ENCODE peak calls at places on chromosomes 7 and 10, in ten cellular contexts. One of them, this sample, is unnamed.

GRCh38 chr10:119384127-119384526 is 158.4 kb downstream of the RGS10 start:
- DNase-seq in Peyer's patch: no peak
- DNase-seq in upper lobe of left lung: no peak
- DNase-seq in H1: no peak
- DNase-seq in aorta: no peak
- DNase-seq in mammary epithelial cell: no peak
- DNase-seq in sigmoid colon: no peak
- DNase-seq in BJ: no peak
- DNase-seq in astrocyte of the cerebellum: no peak
- DNase-seq in fibroblast of mammary gland: no peak
- DNase-seq in this sample: no peak

GRCh38 chr10:6191569-6191968 is 11.2 kb upstream of the PFKFB3 start:
- DNase-seq in fibroblast of mammary gland: no peak
- DNase-seq in sigmoid colon: peak; percentile 71
- DNase-seq in Peyer's patch: no peak
- DNase-seq in H1: no peak
- DNase-seq in mammary epithelial cell: no peak
- DNase-seq in upper lobe of left lung: no peak
- DNase-seq in BJ: no peak
- DNase-seq in astrocyte of the cerebellum: no peak
- DNase-seq in aorta: no peak
- DNase-seq in this sample: no peak

GRCh38 chr7:102061981-102062390 is 224.7 kb upstream of the SH2B2 start:
- DNase-seq in sigmoid colon: peak; percentile 60
- DNase-seq in upper lobe of left lung: peak; percentile 57
- DNase-seq in aorta: peak; percentile 56
- DNase-seq in astrocyte of the cerebellum: no peak
- DNase-seq in Peyer's patch: no peak
- DNase-seq in BJ: no peak
- DNase-seq in mammary epithelial cell: no peak
- DNase-seq in fibroblast of mammary gland: no peak
- DNase-seq in H1: no peak
- DNase-seq in this sample: no peak

GRCh38 chr7:37433166-37433565 is 15.5 kb downstream of the ELMO1 start:
- DNase-seq in Peyer's patch: no peak
- DNase-seq in H1: no peak
- DNase-seq in upper lobe of left lung: no peak
- DNase-seq in mammary epithelial cell: no peak
- DNase-seq in sigmoid colon: no peak
- DNase-seq in BJ: no peak
- DNase-seq in aorta: no peak
- DNase-seq in fibroblast of mammary gland: no peak
- DNase-seq in astrocyte of the cerebellum: no peak
- DNase-seq in this sample: no peak

GRCh38 chr7:151342811-151343210 is 1.2 kb downstream of the NUB1 start:
- DNase-seq in Peyer's patch: no peak
- DNase-seq in fibroblast of mammary gland: no peak
- DNase-seq in BJ: no peak
- DNase-seq in H1: no peak
- DNase-seq in sigmoid colon: no peak
- DNase-seq in aorta: no peak
- DNase-seq in mammary epithelial cell: peak; percentile 25
- DNase-seq in upper lobe of left lung: no peak
- DNase-seq in astrocyte of the cerebellum: no peak
- DNase-seq in this sample: no peak

GRCh38 chr10:13961096-13961495 is 369.6 kb downstream of the FRMD4A start:
- DNase-seq in upper lobe of left lung: no peak
- DNase-seq in sigmoid colon: peak; percentile 67
- DNase-seq in H1: no peak
- DNase-seq in mammary epithelial cell: peak; percentile 54
- DNase-seq in astrocyte of the cerebellum: peak; percentile 92
- DNase-seq in BJ: peak; percentile 95
- DNase-seq in fibroblast of mammary gland: peak; percentile 96
- DNase-seq in aorta: no peak
- DNase-seq in Peyer's patch: no peak
- DNase-seq in this sample: peak; percentile 85

GRCh38 chr10:91251430-91252056 is 31.1 kb downstream of the PCGF5 start:
- DNase-seq in aorta: no peak
- DNase-seq in H1: no peak
- DNase-seq in BJ: peak; percentile 1
- DNase-seq in sigmoid colon: peak; percentile 75
- DNase-seq in Peyer's patch: no peak
- DNase-seq in fibroblast of mammary gland: peak; percentile 66
- DNase-seq in mammary epithelial cell: peak; percentile 35
- DNase-seq in upper lobe of left lung: peak; percentile 45
- DNase-seq in astrocyte of the cerebellum: peak; percentile 43
- DNase-seq in this sample: peak; percentile 85

GRCh38 chr10:68647928-68648327 is 73.1 kb upstream of the CCAR1 start:
- DNase-seq in Peyer's patch: no peak
- DNase-seq in astrocyte of the cerebellum: peak; percentile 74
- DNase-seq in aorta: no peak
- DNase-seq in H1: no peak
- DNase-seq in sigmoid colon: no peak
- DNase-seq in fibroblast of mammary gland: peak; percentile 96
- DNase-seq in BJ: peak; percentile 90
- DNase-seq in upper lobe of left lung: no peak
- DNase-seq in mammary epithelial cell: peak; percentile 76
- DNase-seq in this sample: peak; percentile 91

GRCh38 chr7:138975343-138976104 is 5.7 kb downstream of the KIAA1549 start:
- DNase-seq in fibroblast of mammary gland: no peak
- DNase-seq in mammary epithelial cell: no peak
- DNase-seq in sigmoid colon: no peak
- DNase-seq in H1: no peak
- DNase-seq in upper lobe of left lung: no peak
- DNase-seq in astrocyte of the cerebellum: no peak
- DNase-seq in BJ: no peak
- DNase-seq in Peyer's patch: no peak
- DNase-seq in aorta: no peak
- DNase-seq in this sample: no peak

DNA sequence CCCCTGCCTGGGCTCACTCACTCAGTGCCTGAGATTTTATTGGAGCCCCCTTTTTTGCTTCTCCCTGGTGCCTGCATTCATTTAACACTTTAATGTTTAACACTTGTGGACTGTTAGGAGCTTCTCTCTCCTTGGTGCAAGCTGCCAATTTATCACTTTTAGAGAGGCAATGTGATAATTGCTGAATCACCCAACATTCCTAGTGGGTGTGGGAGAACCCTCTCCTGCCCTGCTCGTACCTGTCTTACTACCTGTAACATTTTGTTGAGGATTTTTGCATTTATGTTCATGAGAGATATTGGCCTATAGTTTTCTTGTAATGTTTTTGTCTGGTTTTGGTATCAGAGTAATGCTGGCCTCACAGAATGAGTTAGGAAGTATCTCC is 13.2 kb downstream of the STAM start:
- DNase-seq in H1: no peak
- DNase-seq in BJ: no peak
- DNase-seq in astrocyte of the cerebellum: no peak
- DNase-seq in mammary epithelial cell: no peak
- DNase-seq in upper lobe of left lung: no peak
- DNase-seq in sigmoid colon: no peak
- DNase-seq in Peyer's patch: no peak
- DNase-seq in aorta: no peak
- DNase-seq in fibroblast of mammary gland: no peak
- DNase-seq in this sample: no peak
- H3K4me3 ChIP-seq in H1: no peak overlapping the region
- H3K4me3 ChIP-seq in BJ: no peak overlapping the region
- H3K4me3 ChIP-seq in astrocyte of the cerebellum: no peak overlapping the region
- H3K4me3 ChIP-seq in mammary epithelial cell: no peak overlapping the region
- H3K4me3 ChIP-seq in upper lobe of left lung: no peak overlapping the region
- H3K4me3 ChIP-seq in sigmoid colon: no peak overlapping the region
- H3K4me3 ChIP-seq in Peyer's patch: no peak overlapping the region
- H3K4me3 ChIP-seq in aorta: no peak overlapping the region
- H3K4me3 ChIP-seq in fibroblast of mammary gland: no peak overlapping the region
- H3K4me3 ChIP-seq in this sample: no peak overlapping the region

GRCh38 chr10:86632009-86632800 is 22.1 kb upstream of the OPN4 start:
- DNase-seq in H1: peak; percentile 29
- DNase-seq in sigmoid colon: no peak
- DNase-seq in aorta: no peak
- DNase-seq in astrocyte of the cerebellum: no peak
- DNase-seq in fibroblast of mammary gland: peak; percentile 14
- DNase-seq in Peyer's patch: no peak
- DNase-seq in BJ: no peak
- DNase-seq in upper lobe of left lung: no peak
- DNase-seq in mammary epithelial cell: no peak
- DNase-seq in this sample: no peak
- H3K4me3 ChIP-seq in H1: peak overlapping the region; percentile 51
- H3K4me3 ChIP-seq in sigmoid colon: peak overlapping the region; percentile 35
- H3K4me3 ChIP-seq in aorta: no peak overlapping the region
- H3K4me3 ChIP-seq in astrocyte of the cerebellum: peak overlapping the region; percentile 33
- H3K4me3 ChIP-seq in fibroblast of mammary gland: peak overlapping the region; percentile 33
- H3K4me3 ChIP-seq in Peyer's patch: no peak overlapping the region
- H3K4me3 ChIP-seq in BJ: peak overlapping the region; percentile 23
- H3K4me3 ChIP-seq in upper lobe of left lung: no peak overlapping the region
- H3K4me3 ChIP-seq in mammary epithelial cell: no peak overlapping the region
- H3K4me3 ChIP-seq in this sample: peak overlapping the region; percentile 69

DNA sequence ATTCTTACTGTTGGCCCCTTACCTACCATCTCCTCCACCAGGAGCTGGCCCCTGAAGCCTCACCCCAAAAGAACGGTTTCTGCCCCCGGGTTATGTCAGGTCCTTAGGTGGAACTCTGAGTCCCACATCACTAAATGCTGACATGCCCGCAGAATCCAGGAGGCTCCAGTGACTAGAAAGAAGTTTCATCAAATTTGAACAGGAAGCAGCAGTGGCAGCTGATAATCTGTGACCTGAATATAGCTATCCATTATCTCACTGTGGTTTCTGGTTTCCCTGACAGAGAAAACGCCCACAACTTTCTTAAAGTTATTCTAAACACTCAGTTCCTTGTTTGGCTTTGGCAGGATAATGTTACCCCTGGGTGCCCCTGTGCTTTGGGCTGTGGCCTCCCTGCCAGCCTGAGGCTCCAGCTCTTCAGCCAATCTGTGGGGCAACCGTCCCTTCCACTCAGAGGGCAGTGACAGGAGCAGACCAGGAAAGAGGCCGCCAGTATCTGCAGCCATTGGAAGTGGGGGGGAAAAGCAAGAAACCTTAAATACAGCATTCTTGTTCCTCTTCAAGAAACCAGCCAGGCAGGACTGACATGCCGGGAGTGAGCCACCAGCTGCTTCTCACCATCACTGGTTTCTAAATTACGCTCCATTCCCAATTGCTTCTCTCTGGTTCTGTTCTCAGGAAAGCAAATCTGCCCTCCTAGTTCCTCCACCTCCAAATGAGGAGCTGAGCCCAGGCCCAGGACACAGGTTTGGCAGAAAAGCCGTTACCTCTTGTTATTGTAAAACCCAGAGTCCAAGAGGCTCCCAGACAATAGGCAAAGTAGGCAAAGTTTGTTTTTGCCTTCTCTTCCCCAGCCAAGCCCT is 41.2 kb upstream of the VCL start:
- DNase-seq in H1: no peak
- DNase-seq in Peyer's patch: no peak
- DNase-seq in astrocyte of the cerebellum: no peak
- DNase-seq in sigmoid colon: no peak
- DNase-seq in aorta: no peak
- DNase-seq in mammary epithelial cell: peak; percentile 55
- DNase-seq in upper lobe of left lung: peak; percentile 40
- DNase-seq in fibroblast of mammary gland: no peak
- DNase-seq in BJ: no peak
- DNase-seq in this sample: peak; percentile 79
- H3K4me3 ChIP-seq in H1: no peak overlapping the region
- H3K4me3 ChIP-seq in Peyer's patch: no peak overlapping the region
- H3K4me3 ChIP-seq in astrocyte of the cerebellum: no peak overlapping the region
- H3K4me3 ChIP-seq in sigmoid colon: no peak overlapping the region
- H3K4me3 ChIP-seq in aorta: no peak overlapping the region
- H3K4me3 ChIP-seq in mammary epithelial cell: no peak overlapping the region
- H3K4me3 ChIP-seq in upper lobe of left lung: no peak overlapping the region
- H3K4me3 ChIP-seq in fibroblast of mammary gland: no peak overlapping the region
- H3K4me3 ChIP-seq in BJ: no peak overlapping the region
- H3K4me3 ChIP-seq in this sample: no peak overlapping the region

GRCh38 chr7:360454-361100 is 70.6 kb downstream of the FOXL3 start:
- DNase-seq in sigmoid colon: peak; percentile 48
- DNase-seq in aorta: peak; percentile 62
- DNase-seq in BJ: no peak
- DNase-seq in mammary epithelial cell: no peak
- DNase-seq in H1: no peak
- DNase-seq in Peyer's patch: peak; percentile 39
- DNase-seq in astrocyte of the cerebellum: no peak
- DNase-seq in fibroblast of mammary gland: no peak
- DNase-seq in upper lobe of left lung: no peak
- DNase-seq in this sample: no peak

GRCh38 chr7:363626-364025 is 73.7 kb downstream of the FOXL3 start:
- DNase-seq in upper lobe of left lung: no peak
- DNase-seq in astrocyte of the cerebellum: no peak
- DNase-seq in H1: no peak
- DNase-seq in Peyer's patch: peak; percentile 33
- DNase-seq in sigmoid colon: no peak
- DNase-seq in aorta: peak; percentile 68
- DNase-seq in BJ: no peak
- DNase-seq in mammary epithelial cell: no peak
- DNase-seq in fibroblast of mammary gland: no peak
- DNase-seq in this sample: no peak

GRCh38 chr7:361680-362415 is 71.9 kb downstream of the FOXL3 start:
- DNase-seq in astrocyte of the cerebellum: no peak
- DNase-seq in sigmoid colon: no peak
- DNase-seq in H1: no peak
- DNase-seq in aorta: no peak
- DNase-seq in BJ: no peak
- DNase-seq in Peyer's patch: no peak
- DNase-seq in fibroblast of mammary gland: no peak
- DNase-seq in upper lobe of left lung: no peak
- DNase-seq in mammary epithelial cell: no peak
- DNase-seq in this sample: no peak

GRCh38 chr7:364536-364935 is 74.6 kb downstream of the FOXL3 start:
- DNase-seq in upper lobe of left lung: no peak
- DNase-seq in BJ: no peak
- DNase-seq in mammary epithelial cell: no peak
- DNase-seq in sigmoid colon: no peak
- DNase-seq in aorta: peak; percentile 57
- DNase-seq in fibroblast of mammary gland: no peak
- DNase-seq in H1: no peak
- DNase-seq in Peyer's patch: peak; percentile 12
- DNase-seq in astrocyte of the cerebellum: no peak
- DNase-seq in this sample: no peak

GRCh38 chr7:362416-363096 is 72.6 kb downstream of the FOXL3 start:
- DNase-seq in sigmoid colon: peak; percentile 63
- DNase-seq in upper lobe of left lung: no peak
- DNase-seq in fibroblast of mammary gland: peak; percentile 7
- DNase-seq in aorta: peak; percentile 67
- DNase-seq in H1: no peak
- DNase-seq in Peyer's patch: peak; percentile 56
- DNase-seq in mammary epithelial cell: no peak
- DNase-seq in astrocyte of the cerebellum: no peak
- DNase-seq in BJ: no peak
- DNase-seq in this sample: no peak
- H3K4me3 ChIP-seq in sigmoid colon: no peak overlapping the region
- H3K4me3 ChIP-seq in upper lobe of left lung: no peak overlapping the region
- H3K4me3 ChIP-seq in fibroblast of mammary gland: no peak overlapping the region
- H3K4me3 ChIP-seq in aorta: no peak overlapping the region
- H3K4me3 ChIP-seq in H1: no peak overlapping the region
- H3K4me3 ChIP-seq in Peyer's patch: no peak overlapping the region
- H3K4me3 ChIP-seq in mammary epithelial cell: no peak overlapping the region
- H3K4me3 ChIP-seq in astrocyte of the cerebellum: no peak overlapping the region
- H3K4me3 ChIP-seq in BJ: no peak overlapping the region
- H3K4me3 ChIP-seq in this sample: peak overlapping the region; percentile 71

GRCh38 chr7:41696323-41696916 is 6.5 kb downstream of the INHBA start:
- DNase-seq in BJ: peak; percentile 36
- DNase-seq in astrocyte of the cerebellum: peak; percentile 53
- DNase-seq in H1: peak; percentile 72
- DNase-seq in upper lobe of left lung: peak; percentile 58
- DNase-seq in Peyer's patch: peak; percentile 74
- DNase-seq in sigmoid colon: peak; percentile 86
- DNase-seq in aorta: peak; percentile 94
- DNase-seq in fibroblast of mammary gland: peak; percentile 92
- DNase-seq in mammary epithelial cell: peak; percentile 85
- DNase-seq in this sample: peak; percentile 97
- H3K4me3 ChIP-seq in BJ: peak overlapping the region; percentile 22
- H3K4me3 ChIP-seq in astrocyte of the cerebellum: peak overlapping the region; percentile 48
- H3K4me3 ChIP-seq in H1: no peak overlapping the region
- H3K4me3 ChIP-seq in upper lobe of left lung: no peak overlapping the region
- H3K4me3 ChIP-seq in Peyer's patch: no peak overlapping the region
- H3K4me3 ChIP-seq in sigmoid colon: peak overlapping the region; percentile 31
- H3K4me3 ChIP-seq in aorta: peak overlapping the region; percentile 91
- H3K4me3 ChIP-seq in fibroblast of mammary gland: peak overlapping the region; percentile 62
- H3K4me3 ChIP-seq in mammary epithelial cell: peak overlapping the region; percentile 92
- H3K4me3 ChIP-seq in this sample: peak overlapping the region; percentile 81

This sample was measured in adipocyte.